ENCODE peak calls at places on chromosome 13, in eight cellular contexts. E is ovary, J is GM13976, H is thyroid gland, Q is A549, I is endothelial cell, N is OCI-LY7, V is pancreas. U is an unnamed sample.

GRCh38 chr13:40764587-40765403 is 6.2 kb downstream of the MRPS31 start:
- DNase-seq in E (no peak), J (no peak), H (no peak), Q (no peak), I (no peak), N (no peak), V (peak; percentile 53), U (no peak)

GRCh38 chr13:25971499-25972145 is 80.2 kb downstream of the SHISA2 start:
- DNase-seq in E (no peak), J (no peak), H (no peak), Q (no peak), I (no peak), N (no peak), V (no peak), U (no peak)

GRCh38 chr13:73169971-73170370 is 111.2 kb downstream of the KLF5 start:
- DNase-seq in E (no peak), J (no peak), H (no peak), Q (no peak), I (no peak), N (peak; percentile 11), V (no peak), U (no peak)

GRCh38 chr13:73370066-73370465 is 311.3 kb downstream of the KLF5 start:
- DNase-seq in E (no peak), J (no peak), H (no peak), Q (no peak), I (no peak), N (no peak), V (no peak), U (no peak)

GRCh38 chr13:40640845-40641458 is 25.5 kb downstream of the FOXO1 start:
- DNase-seq in E (no peak), J (no peak), H (no peak), Q (no peak), I (no peak), N (no peak), V (no peak), U (no peak)

GRCh38 chr13:77896536-77896935 is 22.1 kb downstream of the EDNRB start:
- DNase-seq in E (no peak), J (no peak), H (no peak), Q (no peak), I (no peak), N (no peak), V (no peak), U (no peak)

GRCh38 chr13:67506407-67506806 is 276.3 kb upstream of the PCDH9 start:
- DNase-seq in E (no peak), J (no peak), H (no peak), Q (no peak), I (no peak), N (no peak), V (no peak), U (no peak)

GRCh38 chr13:64697226-64697625 is 2532.9 kb downstream of the PCDH9 start:
- DNase-seq in E (no peak), J (no peak), H (no peak), Q (no peak), I (no peak), N (no peak), V (no peak), U (no peak)

GRCh38 chr13:58960909-58961308 is 1202.8 kb downstream of the DIAPH3 start:
- DNase-seq in E (no peak), J (peak; percentile 11), H (no peak), Q (no peak), I (no peak), N (peak; percentile 65), V (no peak), U (peak; percentile 11)

GRCh38 chr13:76440568-76440967 is 445.6 kb downstream of the KCTD12 start:
- DNase-seq in E (no peak), J (peak; percentile 56), H (no peak), Q (no peak), I (no peak), N (peak; percentile 17), V (no peak), U (peak; percentile 39)

GRCh38 chr13:48506092-48506701 is 26.7 kb downstream of the RCBTB2 start:
- DNase-seq in E (no peak), J (no peak), H (no peak), Q (no peak), I (no peak), N (no peak), V (no peak), U (no peak)

GRCh38 chr13:37960427-37960826 is 90.9 kb upstream of the TRPC4 start:
- DNase-seq in E (no peak), J (no peak), H (no peak), Q (no peak), I (no peak), N (peak; percentile 2), V (no peak), U (no peak)

GRCh38 chr13:30618186-30618937 is 642 bp downstream of the USPL1 start:
- DNase-seq in E (peak; percentile 52), J (no peak), H (peak; percentile 10), Q (no peak), I (no peak), N (peak; percentile 52), V (peak; percentile 46), U (peak; percentile 20)

GRCh38 chr13:51785592-51786424 is 18.2 kb downstream of the DHRS12 start:
- DNase-seq in E (peak; percentile 72), J (no peak), H (peak; percentile 42), Q (no peak), I (no peak), N (no peak), V (peak; percentile 43), U (no peak)

GRCh38 chr13:34078334-34078999 is 260.5 kb downstream of the RFC3 start:
- DNase-seq in E (no peak), J (no peak), H (no peak), Q (no peak), I (no peak), N (peak; percentile 9), V (no peak), U (no peak)

GRCh38 chr13:51822106-51822840 is 18.3 kb upstream of the DHRS12 start:
- DNase-seq in E (no peak), J (no peak), H (no peak), Q (no peak), I (no peak), N (no peak), V (no peak), U (no peak)

GRCh38 chr13:35923347-35923746 is 207.8 kb downstream of the DCLK1 start:
- DNase-seq in E (no peak), J (no peak), H (no peak), Q (peak; percentile 47), I (no peak), N (no peak), V (no peak), U (no peak)

GRCh38 chr13:33490461-33491327 is 205.1 kb upstream of the STARD13 start:
- DNase-seq in E (no peak), J (no peak), H (peak; percentile 12), Q (no peak), I (no peak), N (no peak), V (no peak), U (no peak)

GRCh38 chr13:46909037-46909436 is 12.2 kb upstream of the HTR2A start:
- DNase-seq in E (no peak), J (no peak), H (no peak), Q (no peak), I (no peak), N (no peak), V (no peak), U (no peak)

GRCh38 chr13:64057372-64058020 is 2641.8 kb upstream of the PCDH20 start:
- DNase-seq in E (no peak), J (no peak), H (no peak), Q (no peak), I (no peak), N (no peak), V (no peak), U (no peak)

GRCh38 chr13:46743191-46743590 is 53.8 kb downstream of the ESD start:
- DNase-seq in E (no peak), J (no peak), H (no peak), Q (no peak), I (no peak), N (no peak), V (no peak), U (no peak)

GRCh38 chr13:32426981-32427851 is 714 bp downstream of the N4BP2L1 start:
- DNase-seq in E (peak; percentile 78), J (peak; percentile 63), H (peak; percentile 45), Q (peak; percentile 3), I (peak; percentile 48), N (peak; percentile 57), V (peak; percentile 61), U (peak; percentile 56)

GRCh38 chr13:113553541-113554332 is 30.8 kb upstream of the TFDP1 start:
- DNase-seq in E (peak; percentile 32), J (no peak), H (no peak), Q (no peak), I (no peak), N (no peak), V (peak; percentile 7), U (no peak)

GRCh38 chr13:96491103-96491502 is 401.2 kb downstream of the HS6ST3 start:
- DNase-seq in E (no peak), J (no peak), H (no peak), Q (no peak), I (no peak), N (no peak), V (peak; percentile 24), U (no peak)

GRCh38 chr13:77521194-77521593 is 14.3 kb upstream of the SCEL start:
- DNase-seq in E (no peak), J (no peak), H (no peak), Q (peak; percentile 9), I (no peak), N (no peak), V (no peak), U (no peak)

GRCh38 chr13:74574964-74575728 is 440.9 kb upstream of the KLF12 start:
- DNase-seq in E (no peak), J (peak; percentile 4), H (no peak), Q (no peak), I (peak; percentile 5), N (no peak), V (no peak), U (no peak)
- TF ChIP-seq CTCF in E (no peak), J (no peak), H (no peak), Q (no peak), I (no peak), N (no peak), V (no peak), U (no peak)

GRCh38 chr13:100987993-100988392 is 313.4 kb upstream of the TMTC4 start:
- DNase-seq in E (no peak), J (no peak), H (no peak), Q (no peak), I (peak; percentile 8), N (no peak), V (no peak), U (no peak)
- TF ChIP-seq CTCF in E (no peak), J (no peak), H (no peak), Q (no peak), I (no peak), N (no peak), V (no peak), U (no peak)

GRCh38 chr13:93227906-93228801 is 1.5 kb downstream of the GPC6 start:
- DNase-seq in E (peak; percentile 59), J (no peak), H (peak; percentile 21), Q (no peak), I (peak; percentile 76), N (no peak), V (peak; percentile 29), U (peak; percentile 15)
- TF ChIP-seq CTCF in E (peak; percentile 28), J (no peak), H (no peak), Q (peak; percentile 7), I (peak; percentile 49), N (no peak), V (no peak), U (no peak)

DNA sequence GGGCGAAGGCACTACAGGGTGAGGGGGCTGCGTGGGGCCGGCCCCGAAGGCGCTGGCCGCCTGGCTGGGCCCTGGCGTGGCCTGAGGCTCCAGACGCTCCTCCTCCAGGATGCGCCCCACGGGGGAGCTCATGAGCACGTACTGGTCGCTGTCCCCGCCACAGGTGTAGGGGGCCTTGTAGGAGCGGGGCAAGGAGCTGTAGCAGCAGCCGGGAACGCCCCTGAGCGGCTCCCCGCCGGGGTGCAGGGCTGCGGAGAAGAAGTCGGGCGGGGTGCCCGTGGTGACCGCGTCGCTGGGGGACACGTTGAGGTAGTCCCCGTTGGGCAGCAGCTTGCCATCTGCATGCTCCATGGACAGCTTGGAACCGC is 3.0 kb downstream of the IRS2 start:
- DNase-seq in E (peak; percentile 58), J (no peak), H (no peak), Q (no peak), I (peak; percentile 38), N (no peak), V (no peak), U (no peak)
- TF ChIP-seq CTCF in E (no peak), J (no peak), H (no peak), Q (no peak), I (no peak), N (no peak), V (no peak), U (no peak)